ENCODE peak calls at places on chromosomes 12 and 14, in four cellular contexts. B is IMR-90, O is H9, H is H1. U is an unnamed sample.
A peak's percentile ranks its signal among the peaks of the same experiment; 100 is the strongest.

GRCh38 chr14:23056956-23057756 is at the start of gene CDH24:
- DNase-seq in O (peak; percentile 65), H (no peak), B (peak; percentile 57), U (peak; percentile 79)

GRCh38 chr14:103141117-103141796 is 18.0 kb downstream of the TNFAIP2 start:
- DNase-seq in O (peak; percentile 86), B (peak; percentile 38), H (peak; percentile 65), U (peak; percentile 87)

GRCh38 chr14:20609215-20610001 is 18.2 kb upstream of the RNASE12 start:
- DNase-seq in B (peak; percentile 86), O (peak; percentile 82), H (no peak), U (peak; percentile 94)

GRCh38 chr14:56474419-56475022 is 105.1 kb upstream of the TMEM260 start:
- DNase-seq in O (no peak), B (peak; percentile 41), H (no peak), U (peak; percentile 66)

GRCh38 chr14:94388027-94388895 is at the start of gene SERPINA1:
- DNase-seq in O (no peak), H (no peak), B (peak; percentile 44), U (no peak)

GRCh38 chr14:31806249-31806648 is 245.0 kb downstream of the NUBPL start:
- DNase-seq in O (no peak), B (peak; percentile 37), H (no peak), U (no peak)

GRCh38 chr12:44253338-44253856 is 417.5 kb downstream of the TMEM117 start:
- DNase-seq in H (no peak), B (no peak), O (no peak), U (no peak)

GRCh38 chr14:54683882-54684794 is 117.2 kb downstream of the SAMD4A start:
- DNase-seq in O (peak; percentile 79), B (peak; percentile 80), H (peak; percentile 23), U (peak; percentile 79)

GRCh38 chr14:75459099-75459741 is 31.4 kb downstream of the JDP2 start:
- DNase-seq in B (no peak), H (no peak), O (no peak), U (peak; percentile 56)

GRCh38 chr12:92108651-92109050 is 37.0 kb downstream of the BTG1 start:
- DNase-seq in O (no peak), H (no peak), B (peak; percentile 78), U (peak; percentile 65)

GRCh38 chr12:67797316-67797741 is 148.8 kb downstream of the DYRK2 start:
- DNase-seq in H (no peak), O (no peak), B (peak; percentile 57), U (no peak)

GRCh38 chr12:42482820-42483533 is 106.6 kb downstream of the PRICKLE1 start:
- DNase-seq in O (peak; percentile 86), B (peak; percentile 65), H (peak; percentile 27), U (peak; percentile 82)

GRCh38 chr14:97331526-97331925 is 534.3 kb downstream of the VRK1 start:
- DNase-seq in O (no peak), H (no peak), B (no peak), U (peak; percentile 65)

GRCh38 chr12:46998811-46999368 is 80.5 kb upstream of the PCED1B start:
- DNase-seq in H (no peak), O (no peak), B (peak; percentile 82), U (no peak)

GRCh38 chr14:23556700-23557440 is 799 bp downstream of the THTPA start:
- DNase-seq in B (no peak), H (no peak), O (no peak), U (no peak)

GRCh38 chr14:24187538-24187915 is 1.1 kb downstream of the IPO4 start:
- DNase-seq in O (no peak), H (no peak), B (no peak), U (no peak)

GRCh38 chr14:45698462-45699134 is 445.6 kb upstream of the MIS18BP1 start:
- DNase-seq in O (no peak), B (no peak), H (no peak), U (no peak)

GRCh38 chr12:1170411-1170810 is 179.4 kb downstream of the ERC1 start:
- DNase-seq in O (no peak), B (no peak), H (no peak), U (no peak)

GRCh38 chr14:44798386-44799242 is 163.1 kb downstream of the KLHL28 start:
- DNase-seq in H (no peak), B (no peak), O (no peak), U (no peak)

GRCh38 chr14:65949711-65950516 is 536.3 kb upstream of the CCDC196 start:
- DNase-seq in B (peak; percentile 12), H (no peak), O (no peak), U (peak; percentile 20)

GRCh38 chr12:6463211-6463610 is 7.3 kb downstream of the VAMP1 start:
- DNase-seq in B (no peak), O (no peak), H (no peak), U (no peak)

GRCh38 chr14:37246427-37246829 is 48.7 kb downstream of the MIPOL1 start:
- DNase-seq in O (no peak), H (no peak), B (peak; percentile 63), U (peak; percentile 46)

GRCh38 chr14:38108681-38109080 is 99.0 kb upstream of the SSTR1 start:
- DNase-seq in B (peak; percentile 96), H (no peak), O (no peak), U (no peak)

GRCh38 chr14:68682166-68683103 is 110.4 kb downstream of the ZFP36L1 start:
- DNase-seq in H (no peak), B (peak; percentile 95), O (no peak), U (no peak)

GRCh38 chr12:75635606-75636444 is 124.4 kb upstream of the KRR1 start:
- DNase-seq in B (peak; percentile 97), O (no peak), H (no peak), U (no peak)

GRCh38 chr14:24179961-24180726 is 8.3 kb downstream of the REC8 start:
- DNase-seq in B (peak; percentile 90), H (no peak), O (no peak), U (no peak)

GRCh38 chr14:83300454-83301064 is 1766.9 kb upstream of the SEL1L start:
- DNase-seq in O (no peak), H (no peak), B (peak; percentile 52), U (peak; percentile 50)

GRCh38 chr14:56144176-56144575 is 26.0 kb downstream of the PELI2 start:
- DNase-seq in O (no peak), H (no peak), B (no peak), U (no peak)

GRCh38 chr14:59331217-59331616 is 134.0 kb downstream of the GPR135 start:
- DNase-seq in H (peak; percentile 25), B (no peak), O (peak; percentile 66), U (peak; percentile 88)

GRCh38 chr12:76919388-76920181 is 40.8 kb upstream of the CSRP2 start:
- DNase-seq in O (no peak), B (no peak), H (no peak), U (no peak)

GRCh38 chr14:28608438-28608837 is 158.1 kb upstream of the FOXG1 start:
- DNase-seq in H (no peak), B (no peak), O (no peak), U (no peak)

DNA sequence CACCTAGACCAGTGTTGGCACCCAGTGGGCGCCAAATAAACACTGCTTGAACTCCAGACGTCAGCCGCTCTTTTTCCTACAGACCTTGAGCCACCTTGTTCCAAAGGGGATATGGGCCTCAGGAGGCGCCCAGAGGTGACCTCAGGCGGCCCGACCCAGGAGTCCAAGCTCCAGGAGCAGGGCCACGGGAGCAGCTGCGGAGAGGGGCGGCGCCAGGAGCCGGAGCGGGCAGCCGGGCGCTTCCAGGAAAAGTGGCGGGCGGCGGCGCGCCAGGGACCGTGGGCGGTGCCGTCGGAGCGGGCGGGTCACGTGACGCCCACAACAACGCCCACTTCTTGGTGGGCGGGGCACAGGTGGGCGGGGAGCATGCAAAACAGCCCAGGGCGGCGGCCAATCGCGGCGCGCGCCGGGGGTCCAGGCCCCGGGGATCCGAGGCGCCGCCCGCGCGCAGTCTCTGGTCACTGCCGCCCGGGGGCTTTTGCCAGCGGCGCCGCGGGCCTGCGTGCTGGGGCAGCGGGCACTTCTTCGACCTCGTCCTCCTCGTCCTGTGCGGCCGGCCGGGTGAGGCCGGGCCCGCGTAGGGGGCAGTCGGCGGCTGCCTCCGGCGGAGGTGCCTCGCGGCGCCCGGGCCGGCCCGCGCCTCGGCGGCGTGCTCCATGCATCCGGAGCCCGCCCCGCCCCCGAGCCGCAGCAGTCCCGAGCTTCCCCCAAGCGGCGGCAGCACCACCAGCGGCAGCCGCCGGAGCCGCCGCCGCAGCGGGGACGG is at the start of gene ORAI1:
- DNase-seq in O (peak; percentile 97), B (peak; percentile 91), H (peak; percentile 73), U (peak; percentile 97)
- H2BK5ac ChIP-seq in O (no peak within 1 kb of the TSS), B (peak within 1 kb of the TSS; percentile 51), H (peak within 1 kb of the TSS; percentile 75), U (peak within 1 kb of the TSS; percentile 31)

DNA sequence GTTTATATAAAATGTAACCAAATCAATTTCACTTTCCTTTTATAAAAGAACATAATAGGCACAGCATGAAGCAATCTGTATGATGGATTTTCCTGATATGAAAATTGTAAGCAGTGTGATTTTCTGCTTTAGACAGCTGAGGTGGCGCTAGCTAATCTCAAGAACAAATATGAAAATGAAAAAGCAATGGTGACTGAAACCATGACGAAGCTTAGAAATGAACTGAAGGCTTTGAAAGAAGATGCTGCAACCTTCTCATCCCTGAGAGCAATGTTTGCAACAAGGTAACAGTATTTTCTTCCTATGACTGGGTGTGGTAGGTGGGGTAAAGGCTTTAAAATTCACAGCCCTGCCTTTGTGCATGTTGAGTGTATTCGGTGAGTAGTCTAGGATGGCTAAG is 65.0 kb upstream of the FGD4 start:
- DNase-seq in O (no peak), B (no peak), H (no peak), U (no peak)
- H4K5ac ChIP-seq in O (no peak overlapping the region), B (no peak overlapping the region), H (no peak overlapping the region), U (no peak overlapping the region)

DNA sequence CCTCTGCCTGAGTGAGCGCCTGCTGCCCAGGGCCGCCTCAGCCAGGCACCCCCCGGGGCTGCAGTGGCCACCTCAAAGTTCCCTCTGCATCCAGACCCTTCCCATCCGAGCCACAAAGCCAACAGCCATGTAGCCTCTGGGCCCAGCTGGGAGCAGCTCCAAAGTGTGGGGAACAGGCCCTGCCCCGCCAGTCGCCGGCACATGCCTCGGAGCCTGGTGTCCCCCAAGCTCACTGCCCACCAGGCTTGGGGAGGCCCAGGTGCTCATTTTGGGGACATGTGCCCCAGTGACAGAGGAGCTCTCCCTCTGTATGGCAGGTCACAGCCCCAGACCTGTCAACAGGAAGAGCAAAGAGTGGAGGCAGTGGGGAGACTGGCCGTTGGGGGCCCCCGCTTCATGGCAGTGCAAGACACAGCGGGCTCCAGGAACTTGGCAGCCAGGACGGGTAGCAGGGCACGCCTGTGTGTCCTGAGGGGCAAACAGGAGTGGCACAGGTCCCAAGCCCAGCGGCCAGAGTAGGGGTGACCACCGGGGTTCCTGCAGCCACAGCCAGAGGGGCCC is 29.9 kb downstream of the JAG2 start:
- DNase-seq in H (no peak), O (no peak), B (no peak), U (no peak)
- H2BK5ac ChIP-seq in H (no peak overlapping the region), O (no peak overlapping the region), B (no peak overlapping the region), U (no peak overlapping the region)

GRCh38 chr14:79586401-79586800 is 624.9 kb downstream of the DIO2 start:
- DNase-seq in B (no peak), H (no peak), O (no peak), U (no peak)
- H4K5ac ChIP-seq in B (peak overlapping the region; percentile 30), H (no peak overlapping the region), O (no peak overlapping the region), U (no peak overlapping the region)

U was measured in mesendoderm.